ENCODE peak calls at places on chromosome 11, in five cellular contexts. T, I, A, C and B are unnamed samples. For H3K4me1, the result is how much of the 10 kb centered on the place peaks cover.

GRCh38 chr11:113014731-113015455 is 53.7 kb downstream of the NCAM1 start:
- DNase-seq in T (no peak), I (peak), A (no peak), C (no peak), B (no peak)

GRCh38 chr11:30772908-30773307 is 186.8 kb upstream of the MPPED2 start:
- DNase-seq in T (no peak), I (no peak), A (no peak), C (no peak), B (no peak)

GRCh38 chr11:124896071-124896750 is 1.5 kb downstream of the ROBO4 start:
- DNase-seq in T (no peak), I (no peak), A (no peak), C (peak), B (no peak)

GRCh38 chr11:118051136-118051610 is 25.7 kb upstream of the TMPRSS4 start:
- DNase-seq in T (no peak), I (no peak), A (no peak), C (no peak), B (no peak)

GRCh38 chr11:66701432-66702240 is 23.9 kb upstream of the RBM4B start:
- DNase-seq in T (no peak), I (peak), A (peak), C (peak), B (no peak)

GRCh38 chr11:8028766-8029165 is 41.6 kb downstream of the EIF3F start:
- DNase-seq in T (no peak), I (no peak), A (no peak), C (no peak), B (peak)

GRCh38 chr11:68508425-68508824 is 47.9 kb downstream of the PPP6R3 start:
- DNase-seq in T (no peak), I (no peak), A (no peak), C (no peak), B (no peak)

GRCh38 chr11:65016705-65017104 is 2.7 kb downstream of the ARL2 start:
- DNase-seq in T (no peak), I (no peak), A (no peak), C (no peak), B (no peak)

GRCh38 chr11:78188809-78189724 is at the start of gene USP35:
- DNase-seq in T (no peak), I (no peak), A (no peak), C (no peak), B (peak)

GRCh38 chr11:74468521-74469280 is 1.4 kb upstream of the KCNE3 start:
- DNase-seq in T (no peak), I (no peak), A (no peak), C (no peak), B (no peak)

GRCh38 chr11:79294845-79295520 is 145.8 kb downstream of the TENM4 start:
- DNase-seq in T (no peak), I (peak), A (no peak), C (no peak), B (no peak)

GRCh38 chr11:1087961-1088926 is 13.6 kb downstream of the MUC2 start:
- DNase-seq in T (no peak), I (no peak), A (peak), C (no peak), B (peak)

GRCh38 chr11:123304828-123305530 is 109.9 kb upstream of the CLMP start:
- DNase-seq in T (no peak), I (no peak), A (no peak), C (no peak), B (no peak)

GRCh38 chr11:74138572-74138971 is 32.2 kb downstream of the C2CD3 start:
- DNase-seq in T (peak), I (no peak), A (peak), C (peak), B (no peak)

GRCh38 chr11:112157274-112157766 is 6.6 kb downstream of the IL18 start:
- DNase-seq in T (peak), I (no peak), A (no peak), C (peak), B (no peak)

GRCh38 chr11:122853971-122854446 is 15.7 kb downstream of the CRTAM start:
- DNase-seq in T (peak), I (no peak), A (peak), C (peak), B (no peak)

GRCh38 chr11:71181566-71181965 is 70.8 kb downstream of the SHANK2 start:
- DNase-seq in T (no peak), I (no peak), A (no peak), C (no peak), B (no peak)

GRCh38 chr11:85132839-85133238 is 494.3 kb downstream of the DLG2 start:
- DNase-seq in T (no peak), I (no peak), A (no peak), C (no peak), B (no peak)

GRCh38 chr11:117946196-117946841 is 17.1 kb upstream of the TMPRSS13 start:
- DNase-seq in T (no peak), I (no peak), A (no peak), C (no peak), B (no peak)

GRCh38 chr11:117830674-117831351 is 6.3 kb upstream of the FXYD2 start:
- DNase-seq in T (no peak), I (peak), A (no peak), C (no peak), B (no peak)

GRCh38 chr11:32255876-32256275 is 165.0 kb downstream of the RCN1 start:
- DNase-seq in T (no peak), I (no peak), A (no peak), C (no peak), B (no peak)

GRCh38 chr11:10304495-10305261 is at the start of gene ADM:
- DNase-seq in T (peak), I (peak), A (peak), C (peak), B (peak)

GRCh38 chr11:16986434-16987204 is 27.6 kb downstream of the PLEKHA7 start:
- DNase-seq in T (no peak), I (peak), A (no peak), C (no peak), B (no peak)
- TF ChIP-seq EP300 in T (no peak), I (no peak), A (no peak), C (no peak), B (no peak)

DNA sequence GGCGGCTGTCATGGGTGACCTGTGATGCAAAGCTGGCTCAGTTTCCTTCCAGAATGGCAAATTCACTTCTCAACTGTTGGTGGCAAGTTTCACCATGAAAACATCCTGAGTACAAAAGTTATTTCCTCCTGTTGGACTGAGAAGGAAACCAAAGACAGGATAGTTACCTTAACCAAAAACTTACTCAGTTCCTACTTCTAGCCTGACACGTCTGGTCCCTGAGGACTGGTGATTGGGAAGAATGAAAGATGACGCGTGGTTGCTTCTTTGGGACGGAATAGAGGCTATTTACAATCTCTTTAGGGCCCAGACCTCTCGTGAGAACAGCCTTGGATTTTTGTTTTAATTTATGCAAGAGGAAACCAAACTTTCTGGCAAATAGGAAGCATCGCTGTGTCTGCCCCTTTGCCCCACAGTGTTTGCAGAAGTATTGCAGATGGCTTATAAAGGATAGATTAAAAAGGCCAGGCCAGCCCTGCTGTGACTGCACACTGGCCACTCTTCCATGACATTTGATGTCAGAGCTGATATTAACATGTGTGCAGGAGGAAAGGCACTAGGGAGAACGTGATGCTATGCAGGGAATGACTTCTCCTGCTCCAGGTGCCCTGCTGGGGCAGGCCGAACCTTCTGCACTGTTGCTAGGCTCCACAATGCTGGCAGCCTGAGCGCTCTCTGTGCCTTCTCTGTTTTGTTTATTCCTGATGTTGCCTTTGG is 7.6 kb downstream of the VPS26B start:
- DNase-seq in T (no peak), I (no peak), A (no peak), C (no peak), B (no peak)
- H3K4me1 ChIP-seq in T (under half), I (under half), A (under half), C (under half), B (under half)

GRCh38 chr11:83026229-83026628 is 45.5 kb downstream of the RAB30 start:
- DNase-seq in T (no peak), I (no peak), A (no peak), C (no peak), B (no peak)

GRCh38 chr11:83025267-83025704 is 46.4 kb downstream of the RAB30 start:
- DNase-seq in T (peak), I (no peak), A (no peak), C (no peak), B (no peak)

GRCh38 chr11:83023410-83023809 is 48.3 kb downstream of the RAB30 start:
- DNase-seq in T (no peak), I (no peak), A (no peak), C (no peak), B (no peak)

GRCh38 chr11:83024270-83024854 is 47.3 kb downstream of the RAB30 start:
- DNase-seq in T (no peak), I (no peak), A (no peak), C (no peak), B (no peak)

GRCh38 chr11:83027794-83028193 is 43.9 kb downstream of the RAB30 start:
- DNase-seq in T (no peak), I (no peak), A (no peak), C (no peak), B (no peak)
- TF ChIP-seq EP300 in T (no peak), I (no peak), A (no peak), C (no peak), B (no peak)

DNA sequence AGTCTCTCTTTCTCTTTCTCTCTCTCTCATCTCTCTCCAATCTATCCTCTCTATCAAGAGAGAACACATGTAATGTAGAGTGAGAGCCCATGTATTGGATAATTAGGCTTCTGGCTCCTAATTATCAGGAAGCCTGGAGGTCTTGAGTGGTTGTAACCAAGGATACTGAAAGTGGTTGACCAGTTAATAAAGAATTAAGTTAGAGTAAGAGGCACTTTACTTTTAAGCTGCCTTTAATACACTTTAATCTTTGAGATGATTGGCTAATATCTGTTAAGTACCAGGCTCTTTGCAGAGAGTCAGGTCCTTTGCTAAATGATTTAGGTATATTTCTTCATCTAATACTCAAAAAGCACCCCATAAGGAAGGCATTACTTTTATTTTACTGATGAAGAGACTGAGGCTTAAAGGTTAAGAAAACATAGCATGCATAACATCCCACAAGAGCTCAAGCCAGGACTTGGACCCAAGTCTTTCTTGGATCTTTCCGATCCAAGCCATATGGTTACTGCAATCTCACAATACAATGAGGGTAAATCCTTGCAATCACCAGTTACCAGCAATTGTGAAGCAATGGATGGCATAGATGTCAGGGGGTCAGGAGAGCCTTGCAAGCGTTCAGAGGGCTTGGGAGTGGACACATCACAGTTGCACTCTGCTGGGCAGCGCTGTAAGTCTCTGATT is 22.1 kb downstream of the CD44 start:
- DNase-seq in T (no peak), I (no peak), A (no peak), C (no peak), B (no peak)
- H3K4me1 ChIP-seq in T (half or more), I (half or more), A (under half), C (half or more), B (half or more)

GRCh38 chr11:93000511-93001476 is 31.3 kb downstream of the MTNR1B start:
- DNase-seq in T (peak), I (no peak), A (peak), C (no peak), B (no peak)
- TF ChIP-seq EP300 in T (peak), I (no peak), A (peak), C (no peak), B (no peak)

GRCh38 chr11:59810189-59810910 is at the start of gene MRPL16:
- DNase-seq in T (peak), I (peak), A (peak), C (peak), B (peak)

GRCh38 chr11:59812220-59812619 is 1.6 kb upstream of the MRPL16 start:
- DNase-seq in T (no peak), I (no peak), A (no peak), C (no peak), B (no peak)

GRCh38 chr11:59815754-59816153 is 5.2 kb upstream of the MRPL16 start:
- DNase-seq in T (no peak), I (no peak), A (no peak), C (no peak), B (no peak)

GRCh38 chr11:59810911-59811259 is 307 bp upstream of the MRPL16 start:
- DNase-seq in T (no peak), I (no peak), A (no peak), C (no peak), B (no peak)

DNA sequence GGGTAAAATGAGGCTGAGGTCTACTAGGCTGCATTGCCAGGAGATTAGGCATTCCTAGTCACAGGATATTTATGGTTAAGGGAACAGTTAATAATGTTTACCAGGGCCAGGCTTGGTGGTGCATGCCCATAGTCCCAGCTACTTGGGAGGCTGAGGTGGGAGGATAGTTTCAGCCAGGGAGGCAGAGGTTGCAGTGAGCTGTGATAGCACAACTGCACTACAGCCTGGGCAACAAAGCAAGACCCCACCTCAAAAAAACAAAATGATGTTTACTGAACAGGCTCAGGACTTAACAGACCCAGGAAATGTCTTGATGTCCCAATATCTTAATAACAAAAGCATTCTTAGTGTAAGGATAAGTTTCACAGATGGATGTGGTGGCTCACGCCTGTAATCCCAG is 2.8 kb upstream of the MRPL16 start:
- DNase-seq in T (no peak), I (no peak), A (no peak), C (no peak), B (no peak)
- H3K4me1 ChIP-seq in T (under half), I (under half), A (under half), C (under half), B (under half)

GRCh38 chr11:44564653-44565007 is 833 bp upstream of the CD82 start:
- DNase-seq in T (no peak), I (peak), A (peak), C (peak), B (peak)
- TF ChIP-seq EP300 in T (no peak), I (peak), A (no peak), C (no peak), B (no peak)